ENCODE peak calls at places on chromosomes 12 and 14, in seven cellular contexts. J is endodermal cell; T is A549; K is GF-D8; E is AG09319; Z is GM10248; P is naive thymus-derived CD8-positive, alpha-beta T cell. M is an unnamed sample.

GRCh38 chr14:36365766-36366165 is 45.3 kb upstream of the MBIP start:
- DNase-seq in J (no peak), T (no peak), K (no peak), E (no peak), Z (no peak), P (no peak), M (no peak)

GRCh38 chr12:124621296-124621660 is 53.9 kb upstream of the NCOR2 start:
- DNase-seq in J (peak; percentile 85), T (no peak), K (no peak), E (no peak), Z (no peak), P (no peak), M (no peak)

GRCh38 chr14:85599939-85600338 is 70.0 kb downstream of the FLRT2 start:
- DNase-seq in J (no peak), T (no peak), K (no peak), E (no peak), Z (no peak), P (no peak), M (no peak)

GRCh38 chr12:60920841-60921495 is 1325.1 kb downstream of the SLC16A7 start:
- DNase-seq in J (no peak), T (peak; percentile 14), K (no peak), E (no peak), Z (no peak), P (no peak), M (no peak)

GRCh38 chr14:72544615-72545387 is 349.1 kb downstream of the DPF3 start:
- DNase-seq in J (peak; percentile 91), T (no peak), K (no peak), E (no peak), Z (no peak), P (no peak), M (no peak)

GRCh38 chr12:41794341-41794740 is 350.3 kb downstream of the GXYLT1 start:
- DNase-seq in J (no peak), T (no peak), K (no peak), E (no peak), Z (no peak), P (no peak), M (no peak)

GRCh38 chr12:78671295-78671694 is 193.3 kb upstream of the SYT1 start:
- DNase-seq in J (no peak), T (peak; percentile 62), K (no peak), E (peak; percentile 0), Z (no peak), P (no peak), M (peak; percentile 70)

GRCh38 chr14:104140213-104140462 is 1.8 kb downstream of the KIF26A start:
- DNase-seq in J (no peak), T (no peak), K (no peak), E (no peak), Z (no peak), P (no peak), M (no peak)

GRCh38 chr12:2536724-2537123 is 258.0 kb upstream of the FKBP4 start:
- DNase-seq in J (no peak), T (no peak), K (no peak), E (no peak), Z (no peak), P (no peak), M (no peak)

GRCh38 chr12:61530456-61530855 is 729.7 kb upstream of the USP15 start:
- DNase-seq in J (no peak), T (no peak), K (no peak), E (no peak), Z (no peak), P (no peak), M (no peak)

GRCh38 chr12:10623131-10623530 is 9.7 kb upstream of the MAGOHB start:
- DNase-seq in J (no peak), T (no peak), K (no peak), E (no peak), Z (no peak), P (no peak), M (no peak)

GRCh38 chr14:51095854-51096823 is 1.2 kb upstream of the TRIM9 start:
- DNase-seq in J (no peak), T (peak; percentile 19), K (no peak), E (no peak), Z (no peak), P (no peak), M (no peak)

GRCh38 chr12:77062846-77063461 is 2.4 kb downstream of the E2F7 start:
- DNase-seq in J (no peak), T (no peak), K (no peak), E (no peak), Z (peak; percentile 46), P (no peak), M (no peak)

GRCh38 chr14:99860219-99860618 is 67.0 kb downstream of the EML1 start:
- DNase-seq in J (no peak), T (no peak), K (no peak), E (no peak), Z (no peak), P (no peak), M (no peak)

GRCh38 chr14:22314183-22314820 is 274.7 kb downstream of the DAD1 start:
- DNase-seq in J (peak; percentile 62), T (peak; percentile 71), K (no peak), E (no peak), Z (peak; percentile 68), P (no peak), M (peak; percentile 39)

GRCh38 chr14:73058923-73059311 is 583 bp downstream of the RBM25 start:
- DNase-seq in J (peak; percentile 65), T (peak; percentile 39), K (no peak), E (no peak), Z (peak; percentile 61), P (no peak), M (no peak)

GRCh38 chr12:50072198-50072907 is 12.8 kb upstream of the SMARCD1 start:
- DNase-seq in J (peak; percentile 78), T (no peak), K (no peak), E (no peak), Z (no peak), P (no peak), M (no peak)

GRCh38 chr12:115245005-115245404 is 561.0 kb upstream of the TBX3 start:
- DNase-seq in J (no peak), T (no peak), K (no peak), E (no peak), Z (no peak), P (no peak), M (no peak)

GRCh38 chr12:10621278-10621677 is 7.9 kb upstream of the MAGOHB start:
- DNase-seq in J (no peak), T (no peak), K (no peak), E (no peak), Z (no peak), P (no peak), M (no peak)

GRCh38 chr12:90902596-90902995 is 52.4 kb downstream of the CCER1 start:
- DNase-seq in J (no peak), T (no peak), K (no peak), E (no peak), Z (no peak), P (no peak), M (no peak)

GRCh38 chr14:36751920-36752319 is 90.3 kb downstream of the PAX9 start:
- DNase-seq in J (no peak), T (no peak), K (no peak), E (no peak), Z (no peak), P (no peak), M (no peak)

GRCh38 chr14:40417777-40418401 is 985.7 kb upstream of the FBXO33 start:
- DNase-seq in J (peak; percentile 84), T (peak; percentile 17), K (no peak), E (no peak), Z (peak; percentile 5), P (no peak), M (no peak)

GRCh38 chr12:78226763-78227162 is 396.1 kb downstream of the NAV3 start:
- DNase-seq in J (no peak), T (no peak), K (no peak), E (no peak), Z (no peak), P (no peak), M (no peak)

GRCh38 chr14:56585461-56586084 is 6.0 kb downstream of the TMEM260 start:
- DNase-seq in J (no peak), T (peak; percentile 13), K (no peak), E (no peak), Z (no peak), P (no peak), M (no peak)

GRCh38 chr14:27995688-27996087 is 770.9 kb upstream of the FOXG1 start:
- DNase-seq in J (no peak), T (no peak), K (no peak), E (no peak), Z (no peak), P (no peak), M (no peak)

GRCh38 chr12:107404981-107405380 is 280.6 kb upstream of the PWP1 start:
- DNase-seq in J (peak; percentile 84), T (peak; percentile 82), K (no peak), E (no peak), Z (peak; percentile 25), P (no peak), M (no peak)

GRCh38 chr12:106301611-106302321 is 767 bp upstream of the TCP11L2 start:
- DNase-seq in J (peak; percentile 92), T (peak; percentile 83), K (peak; percentile 24), E (no peak), Z (peak; percentile 59), P (peak; percentile 56), M (no peak)

GRCh38 chr12:55930771-55931316 is at the start of gene DGKA:
- DNase-seq in J (peak; percentile 86), T (peak; percentile 69), K (peak; percentile 52), E (no peak), Z (peak; percentile 67), P (peak; percentile 53), M (no peak)

GRCh38 chr14:56036353-56036752 is 81.9 kb upstream of the PELI2 start:
- DNase-seq in J (peak; percentile 48), T (no peak), K (no peak), E (peak; percentile 1), Z (no peak), P (no peak), M (no peak)

GRCh38 chr14:71319646-71320045 is 412.4 kb downstream of the PCNX1 start:
- DNase-seq in J (no peak), T (peak; percentile 33), K (no peak), E (no peak), Z (no peak), P (no peak), M (no peak)

GRCh38 chr12:76646366-76646765 is 86.8 kb upstream of the OSBPL8 start:
- DNase-seq in J (no peak), T (no peak), K (no peak), E (no peak), Z (no peak), P (no peak), M (no peak)

GRCh38 chr14:58724702-58725101 is 86.9 kb downstream of the DACT1 start:
- DNase-seq in J (no peak), T (no peak), K (no peak), E (no peak), Z (no peak), P (no peak), M (no peak)

GRCh38 chr14:43900173-43900655 is 606.9 kb downstream of the FSCB start:
- DNase-seq in J (peak; percentile 32), T (peak; percentile 2), K (no peak), E (no peak), Z (no peak), P (no peak), M (no peak)

M was measured in smooth muscle cell of the brain vasculature.